ENCODE peak calls at places on chromosomes 7 and 10, in eight cellular contexts. K is thoracic aorta; C is uterus; T is heart right ventricle; X is HCT116; N is colonic mucosa; I is Panc1; E is CD8-positive, alpha-beta T cell. A is an unnamed sample.

GRCh38 chr10:102546606-102547310 is 43.0 kb downstream of the SUFU start:
- DNase-seq in K (no peak), C (peak), T (no peak), X (no peak), N (no peak), I (no peak), E (no peak), A (peak)

GRCh38 chr7:18843979-18844378 is 273.5 kb downstream of the TWIST1 start:
- DNase-seq in K (no peak), C (no peak), T (no peak), X (no peak), N (no peak), I (no peak), E (no peak), A (no peak)

GRCh38 chr7:12653127-12653917 is 34.1 kb upstream of the ARL4A start:
- DNase-seq in K (no peak), C (no peak), T (no peak), X (no peak), N (no peak), I (no peak), E (no peak), A (no peak)

GRCh38 chr7:38318803-38319416 is 45.5 kb upstream of the TARP start:
- DNase-seq in K (no peak), C (no peak), T (no peak), X (peak), N (no peak), I (peak), E (no peak), A (no peak)

GRCh38 chr7:102434039-102434481 is 685 bp downstream of the ORAI2 start:
- DNase-seq in K (no peak), C (no peak), T (no peak), X (no peak), N (no peak), I (no peak), E (no peak), A (no peak)

GRCh38 chr10:16384064-16384463 is 52.7 kb upstream of the PTER start:
- DNase-seq in K (no peak), C (no peak), T (no peak), X (no peak), N (no peak), I (no peak), E (no peak), A (no peak)

GRCh38 chr10:33247221-33247907 is 87.1 kb downstream of the NRP1 start:
- DNase-seq in K (no peak), C (no peak), T (no peak), X (no peak), N (no peak), I (no peak), E (no peak), A (no peak)

GRCh38 chr7:27560706-27561235 is 101.9 kb downstream of the HIBADH start:
- DNase-seq in K (no peak), C (no peak), T (no peak), X (no peak), N (no peak), I (peak), E (no peak), A (no peak)

GRCh38 chr7:69367785-69368184 is 230.5 kb upstream of the AUTS2 start:
- DNase-seq in K (no peak), C (no peak), T (no peak), X (no peak), N (no peak), I (no peak), E (no peak), A (no peak)

GRCh38 chr7:149741629-149742028 is 31.8 kb downstream of the ZNF467 start:
- DNase-seq in K (no peak), C (no peak), T (no peak), X (no peak), N (no peak), I (no peak), E (no peak), A (no peak)

GRCh38 chr10:117543245-117543998 is 876 bp downstream of the EMX2 start:
- DNase-seq in K (no peak), C (peak), T (no peak), X (no peak), N (no peak), I (no peak), E (no peak), A (no peak)

GRCh38 chr10:117541405-117541908 is 1.1 kb upstream of the EMX2 start:
- DNase-seq in K (no peak), C (peak), T (no peak), X (no peak), N (no peak), I (no peak), E (no peak), A (peak)

GRCh38 chr10:117541909-117542705 is 439 bp upstream of the EMX2 start:
- DNase-seq in K (no peak), C (peak), T (no peak), X (no peak), N (no peak), I (no peak), E (no peak), A (peak)

GRCh38 chr10:117543999-117544728 is 1.6 kb downstream of the EMX2 start:
- DNase-seq in K (no peak), C (peak), T (no peak), X (no peak), N (no peak), I (no peak), E (no peak), A (peak)

DNA sequence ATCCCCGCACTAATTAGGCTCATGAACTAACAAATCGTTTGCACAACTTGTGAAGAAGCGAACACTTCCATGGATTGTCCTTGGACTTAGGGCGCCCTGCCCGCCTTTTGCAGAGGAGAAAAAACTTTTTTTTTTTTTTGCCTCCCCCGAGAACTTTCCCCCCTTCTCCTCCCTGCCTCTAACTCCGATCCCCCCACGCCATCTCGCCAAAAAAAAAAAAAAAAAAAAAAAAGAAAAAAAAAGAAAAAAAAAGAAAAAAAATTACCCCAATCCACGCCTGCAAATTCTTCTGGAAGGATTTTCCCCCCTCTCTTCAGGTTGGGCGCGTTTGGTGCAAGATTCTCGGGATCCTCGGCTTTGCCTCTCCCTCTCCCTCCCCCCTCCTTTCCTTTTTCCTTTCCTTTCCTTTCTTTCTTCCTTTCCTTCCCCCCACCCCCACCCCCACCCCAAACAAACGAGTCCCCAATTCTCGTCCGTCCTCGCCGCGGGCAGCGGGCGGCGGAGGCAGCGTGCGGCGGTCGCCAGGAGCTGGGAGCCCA is at the start of gene EMX2:
- DNase-seq in K (no peak), C (no peak), T (no peak), X (no peak), N (no peak), I (no peak), E (no peak), A (no peak)
- H3K27ac ChIP-seq in K (no peak), C (peak), T (no peak), X (no peak), N (no peak), I (no peak), E (no peak), A (peak)

GRCh38 chr7:127150543-127150942 is 102.2 kb downstream of the GRM8 start:
- DNase-seq in K (no peak), C (no peak), T (no peak), X (no peak), N (no peak), I (no peak), E (no peak), A (no peak)
- TF ChIP-seq CTCF in K (no peak), C (no peak), T (no peak), X (no peak), N (no peak), I (no peak), E (no peak), A (no peak)

DNA sequence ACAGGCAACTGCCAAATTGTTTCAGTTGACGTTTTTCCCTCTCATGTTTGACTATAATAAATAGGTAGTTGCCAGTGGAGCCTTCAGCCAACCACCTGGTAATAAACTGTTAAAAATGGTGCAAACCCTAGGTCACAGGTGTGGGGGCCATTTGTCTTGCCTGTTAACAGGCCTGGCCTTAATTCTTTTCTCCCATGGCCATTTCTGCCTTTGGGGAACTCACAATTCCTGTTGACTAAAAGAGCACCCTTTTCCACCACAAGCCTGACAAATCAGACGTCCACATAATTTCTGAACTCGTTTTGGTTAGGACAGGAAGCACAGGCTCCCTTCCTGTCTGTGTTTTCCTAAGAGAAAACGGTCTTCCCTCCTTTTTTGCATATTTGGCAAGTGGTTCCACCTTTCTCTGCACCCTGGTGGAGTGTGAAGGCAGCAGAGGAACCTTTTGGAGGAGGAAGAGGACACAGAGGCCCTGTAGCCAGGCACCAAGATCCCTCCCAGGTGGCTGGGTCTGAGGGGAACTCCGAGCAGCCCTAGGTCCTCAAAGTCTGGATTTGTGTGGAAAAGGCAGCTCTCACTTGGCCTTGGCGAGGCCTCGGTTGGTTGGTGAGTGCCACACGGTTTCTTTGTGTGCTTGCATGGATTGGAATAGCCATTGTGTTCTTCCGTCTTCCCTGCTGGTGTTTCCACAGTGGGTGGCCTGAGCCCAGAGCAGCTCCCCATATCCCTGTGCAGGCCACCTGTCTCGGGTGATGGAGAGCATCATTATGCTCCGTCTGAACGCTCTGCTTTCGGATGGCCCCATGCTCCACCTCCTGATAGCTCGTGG is 4.0 kb downstream of the IKZF1 start:
- DNase-seq in K (no peak), C (no peak), T (no peak), X (no peak), N (no peak), I (no peak), E (no peak), A (no peak)
- H3K27ac ChIP-seq in K (no peak), C (no peak), T (peak), X (no peak), N (peak), I (no peak), E (peak), A (no peak)

GRCh38 chr7:40833541-40834234 is 698.9 kb downstream of the SUGCT start:
- DNase-seq in K (no peak), C (no peak), T (no peak), X (no peak), N (no peak), I (no peak), E (no peak), A (no peak)
- TF ChIP-seq CTCF in K (no peak), C (no peak), T (peak), X (no peak), N (no peak), I (peak), E (no peak), A (no peak)

DNA sequence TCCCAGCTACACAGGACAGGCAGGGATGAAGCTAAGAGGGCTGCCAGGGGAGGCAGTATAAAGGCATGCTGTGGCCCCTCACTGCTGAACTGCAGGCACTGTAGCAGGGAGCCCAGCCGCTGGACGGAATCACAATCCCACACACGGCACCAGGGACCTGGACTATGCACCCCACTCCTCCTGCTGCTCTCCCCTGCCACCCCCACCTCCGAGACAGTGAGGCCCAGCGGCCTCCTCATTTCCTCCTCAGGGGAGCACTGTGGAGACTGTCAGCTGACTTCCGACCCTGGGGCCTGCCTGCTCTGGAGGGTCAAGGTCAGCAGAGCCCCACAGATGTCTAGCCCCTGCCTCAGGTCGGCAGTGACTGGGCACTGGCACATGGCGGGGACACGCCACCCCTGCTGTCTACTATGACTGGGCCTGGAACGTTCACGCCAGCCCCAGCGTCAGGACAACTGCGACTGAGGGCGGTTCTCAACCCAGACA is 92.7 kb downstream of the FAM53B start:
- DNase-seq in K (no peak), C (no peak), T (no peak), X (no peak), N (no peak), I (no peak), E (no peak), A (no peak)
- H3K27ac ChIP-seq in K (no peak), C (peak), T (peak), X (no peak), N (no peak), I (no peak), E (peak), A (no peak)

A was measured in tibial artery.